ENCODE peak calls at places on chromosome 3, in four cellular contexts. G is A549, D is K562, R is HepG2. V is an unnamed sample.
A peak's percentile ranks its signal among the peaks of the same experiment; 100 is the strongest.

GRCh38 chr3:24290596-24290995 is 204.1 kb downstream of the THRB start:
- DNase-seq in G (no peak), D (no peak), R (no peak), V (no peak)

GRCh38 chr3:183285828-183286457 is 32.9 kb downstream of the B3GNT5 start:
- DNase-seq in G (peak; percentile 95), D (no peak), R (peak; percentile 15), V (no peak)

GRCh38 chr3:142595951-142596725 is at the start of gene PLS1:
- DNase-seq in G (peak; percentile 93), D (peak; percentile 98), R (peak; percentile 86), V (peak; percentile 91)

GRCh38 chr3:98581474-98581873 is 11.9 kb downstream of the CPOX start:
- DNase-seq in G (no peak), D (no peak), R (no peak), V (no peak)

GRCh38 chr3:52290596-52291507 is 3.2 kb downstream of the GLYCTK start:
- DNase-seq in G (no peak), D (no peak), R (no peak), V (no peak)

GRCh38 chr3:126865736-126866135 is 117.2 kb upstream of the PLXNA1 start:
- DNase-seq in G (no peak), D (no peak), R (no peak), V (no peak)

GRCh38 chr3:50242778-50243551 is 7.0 kb downstream of the GNAI2 start:
- DNase-seq in G (no peak), D (no peak), R (no peak), V (no peak)

GRCh38 chr3:60386311-60386710 is 864.9 kb downstream of the FHIT start:
- DNase-seq in G (no peak), D (no peak), R (no peak), V (no peak)

GRCh38 chr3:114127517-114127916 is 51.3 kb downstream of the DRD3 start:
- DNase-seq in G (no peak), D (no peak), R (no peak), V (no peak)

GRCh38 chr3:193933451-193933850 is 202.5 kb upstream of the HES1 start:
- DNase-seq in G (no peak), D (no peak), R (no peak), V (no peak)

GRCh38 chr3:117398166-117398954 is 688.8 kb downstream of the TUSC7 start:
- DNase-seq in G (no peak), D (no peak), R (no peak), V (peak; percentile 64)

GRCh38 chr3:133568294-133569014 is 5.0 kb upstream of the CDV3 start:
- DNase-seq in G (peak; percentile 80), D (no peak), R (peak; percentile 47), V (no peak)

GRCh38 chr3:46675426-46675825 is 18.1 kb downstream of the ALS2CL start:
- DNase-seq in G (no peak), D (no peak), R (no peak), V (no peak)

GRCh38 chr3:12120374-12121140 is 38.2 kb downstream of the TIMP4 start:
- DNase-seq in G (no peak), D (no peak), R (no peak), V (no peak)

GRCh38 chr3:161395613-161396012 is 24.3 kb upstream of the SPTSSB start:
- DNase-seq in G (no peak), D (no peak), R (no peak), V (no peak)

GRCh38 chr3:161395115-161395514 is 23.8 kb upstream of the SPTSSB start:
- DNase-seq in G (no peak), D (no peak), R (no peak), V (no peak)

GRCh38 chr3:161390200-161390599 is 18.9 kb upstream of the SPTSSB start:
- DNase-seq in G (no peak), D (no peak), R (no peak), V (no peak)

GRCh38 chr3:161393803-161394202 is 22.5 kb upstream of the SPTSSB start:
- DNase-seq in G (no peak), D (no peak), R (no peak), V (no peak)

DNA sequence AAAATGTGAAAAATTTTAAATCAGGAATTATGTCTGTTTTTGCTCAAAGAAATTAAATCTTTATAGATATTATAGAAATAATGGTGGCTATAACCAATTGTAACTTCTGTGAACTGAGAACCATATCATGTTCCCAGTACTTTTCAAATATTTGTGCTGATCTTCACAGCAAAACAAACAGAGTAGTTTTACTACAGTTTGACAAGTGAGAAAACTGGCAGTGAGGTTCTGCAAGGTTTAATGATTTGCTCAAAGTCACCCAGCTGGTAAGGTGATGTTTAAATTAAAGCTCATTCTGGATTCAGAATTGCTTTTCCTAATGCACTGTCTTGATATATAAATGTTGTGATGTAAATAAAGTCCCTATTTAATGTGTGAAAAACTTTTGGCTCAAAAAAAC is 22.0 kb upstream of the SPTSSB start:
- DNase-seq in G (no peak), D (no peak), R (peak; percentile 40), V (no peak)
- TF ChIP-seq HMGXB4 in G (no peak), D (no peak), R (no peak), V (no peak)

GRCh38 chr3:149511040-149511626 is 36.6 kb downstream of the TM4SF4 start:
- DNase-seq in G (no peak), D (no peak), R (no peak), V (no peak)
- TF ChIP-seq HMGXB4 in G (no peak), D (no peak), R (no peak), V (no peak)

DNA sequence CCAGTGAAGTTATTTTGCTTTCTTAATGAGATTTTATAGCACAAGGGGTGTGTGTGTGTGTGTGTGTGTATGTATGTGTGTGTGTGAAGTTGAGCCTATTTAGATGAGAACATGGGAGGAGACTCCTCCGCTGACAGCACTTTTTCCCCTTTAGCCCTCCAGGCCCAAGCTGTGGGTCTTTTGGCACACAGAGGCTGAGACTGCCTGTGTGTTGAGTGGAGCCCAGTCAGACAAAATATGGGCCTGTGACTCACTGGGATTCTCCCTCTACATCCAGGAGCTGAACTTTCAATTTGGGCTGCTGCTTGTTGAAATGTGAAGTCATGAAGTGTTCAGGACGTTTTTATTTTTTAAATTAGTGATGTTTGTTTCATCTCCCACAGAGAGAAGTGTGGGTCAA is 108.0 kb downstream of the MFSD1 start:
- DNase-seq in G (no peak), D (no peak), R (no peak), V (no peak)
- TF ChIP-seq HMGXB4 in G (no peak), D (no peak), R (no peak), V (no peak)

DNA sequence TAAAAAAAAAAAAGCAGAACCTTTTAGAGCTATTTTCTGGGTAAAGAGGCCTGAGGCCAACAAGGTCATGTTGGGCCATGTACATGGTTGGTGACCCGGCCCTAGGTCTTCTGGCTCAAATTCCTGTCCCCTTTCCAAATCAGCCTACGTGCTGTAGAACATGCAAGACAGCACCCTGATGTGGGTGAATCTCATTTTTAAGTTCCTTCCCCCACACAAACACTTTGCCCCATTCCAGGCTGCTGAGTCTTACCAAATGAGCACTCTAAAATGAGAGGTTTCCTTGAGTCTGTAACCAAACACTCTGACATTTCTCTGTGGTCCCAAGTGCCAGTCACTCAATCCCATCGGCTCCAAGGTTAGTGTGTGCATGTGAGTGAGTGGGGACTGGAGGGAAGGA is 9.4 kb downstream of the BCL6 start:
- DNase-seq in G (no peak), D (no peak), R (no peak), V (no peak)
- TF ChIP-seq HMGXB4 in G (no peak), D (no peak), R (no peak), V (no peak)

V was measured in WTC11.